ENCODE peak calls at places on chromosome 21, in seven cellular contexts. C is thoracic aorta, O is aorta, G is endothelial cell of umbilical vein, U is BE2C, D is colonic mucosa, X is spleen. E is an unnamed sample.

GRCh38 chr21:29696947-29697346 is 242.8 kb downstream of the GRIK1 start:
- DNase-seq in C (no peak), O (no peak), G (no peak), U (no peak), D (no peak), X (no peak), E (no peak)

GRCh38 chr21:42061866-42062542 is 9.1 kb upstream of the UMODL1 start:
- DNase-seq in C (no peak), O (no peak), G (no peak), U (no peak), D (no peak), X (peak; percentile 84), E (no peak)

GRCh38 chr21:22438428-22439086 is 1440.3 kb downstream of the NCAM2 start:
- DNase-seq in C (no peak), O (no peak), G (no peak), U (no peak), D (no peak), X (no peak), E (no peak)

GRCh38 chr21:44836666-44837471 is 19.0 kb upstream of the SUMO3 start:
- DNase-seq in C (no peak), O (no peak), G (no peak), U (no peak), D (no peak), X (peak; percentile 63), E (no peak)

GRCh38 chr21:14318598-14318997 is 64.3 kb downstream of the HSPA13 start:
- DNase-seq in C (no peak), O (no peak), G (no peak), U (no peak), D (no peak), X (no peak), E (no peak)

GRCh38 chr21:44736291-44737004 is 25.1 kb upstream of the TSPEAR start:
- DNase-seq in C (no peak), O (no peak), G (no peak), U (no peak), D (no peak), X (no peak), E (peak; percentile 62)

GRCh38 chr21:43819511-43820405 is 30.4 kb downstream of the RRP1 start:
- DNase-seq in C (no peak), O (no peak), G (no peak), U (no peak), D (no peak), X (peak; percentile 51), E (peak; percentile 39)

GRCh38 chr21:29321908-29322569 is 23.3 kb downstream of the BACH1 start:
- DNase-seq in C (no peak), O (no peak), G (no peak), U (no peak), D (no peak), X (no peak), E (no peak)

GRCh38 chr21:44702973-44703730 is 6.2 kb downstream of the KRTAP10-12 start:
- DNase-seq in C (no peak), O (no peak), G (no peak), U (no peak), D (peak; percentile 11), X (no peak), E (no peak)

GRCh38 chr21:26769613-26770188 is 75.5 kb downstream of the ADAMTS1 start:
- DNase-seq in C (no peak), O (no peak), G (peak; percentile 43), U (peak; percentile 15), D (no peak), X (no peak), E (no peak)

GRCh38 chr21:44686843-44687561 is 5.0 kb upstream of the KRTAP12-1 start:
- DNase-seq in C (no peak), O (no peak), G (no peak), U (no peak), D (no peak), X (no peak), E (no peak)

GRCh38 chr21:30257773-30258172 is 25.0 kb downstream of the KRTAP24-1 start:
- DNase-seq in C (no peak), O (no peak), G (no peak), U (no peak), D (peak; percentile 30), X (no peak), E (no peak)

GRCh38 chr21:15127437-15127836 is 62.6 kb upstream of the NRIP1 start:
- DNase-seq in C (no peak), O (no peak), G (no peak), U (no peak), D (no peak), X (no peak), E (no peak)

GRCh38 chr21:27761623-27762022 is 794.7 kb upstream of the ADAMTS5 start:
- DNase-seq in C (no peak), O (no peak), G (no peak), U (no peak), D (no peak), X (no peak), E (no peak)

GRCh38 chr21:39025198-39025597 is 158.1 kb downstream of the PSMG1 start:
- DNase-seq in C (no peak), O (no peak), G (no peak), U (no peak), D (no peak), X (no peak), E (no peak)

GRCh38 chr21:41918561-41919358 is 35.1 kb downstream of the C2CD2 start:
- DNase-seq in C (no peak), O (no peak), G (no peak), U (no peak), D (no peak), X (no peak), E (peak; percentile 29)

GRCh38 chr21:44535963-44536362 is 4.0 kb downstream of the KRTAP10-1 start:
- DNase-seq in C (no peak), O (no peak), G (no peak), U (no peak), D (no peak), X (no peak), E (peak; percentile 73)

DNA sequence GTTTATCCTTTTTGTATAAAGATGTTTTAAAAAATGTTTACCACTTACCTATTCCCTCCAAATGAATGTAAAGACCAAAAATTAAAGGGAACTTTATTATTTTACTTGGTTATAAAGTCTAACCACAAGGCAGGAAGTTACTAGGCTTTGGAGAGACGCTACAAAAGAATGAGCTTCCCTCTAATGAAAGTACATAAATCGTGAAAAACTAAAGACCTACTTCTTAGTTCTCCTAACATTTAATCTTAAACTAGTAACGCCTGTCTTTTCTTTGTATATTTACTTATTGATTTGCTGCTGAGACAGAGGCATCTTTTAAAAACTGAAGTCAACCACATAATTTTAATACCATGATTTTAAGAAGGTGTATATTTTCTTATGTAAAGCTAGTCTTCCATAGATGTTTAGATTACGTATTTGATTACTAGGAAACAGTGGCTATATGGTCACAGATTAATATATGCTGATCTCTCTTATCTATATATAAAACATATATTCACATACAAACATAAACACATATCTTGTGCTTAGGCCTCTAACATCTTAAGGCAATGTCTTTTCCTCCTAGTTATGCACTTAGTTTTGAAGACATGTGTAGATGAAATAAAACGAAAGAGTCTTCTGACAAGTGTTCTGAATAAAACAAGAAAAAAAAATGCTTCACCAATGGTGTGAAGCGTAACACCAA is 466.9 kb downstream of the USP25 start:
- DNase-seq in C (no peak), O (no peak), G (peak; percentile 80), U (no peak), D (no peak), X (no peak), E (no peak)
- H3K9me3 ChIP-seq in C (no peaks in the 10 kb centered on the region), O (peaks cover 2% of the 10 kb centered on the region), G (no peaks in the 10 kb centered on the region), U (no peaks in the 10 kb centered on the region), D (no peaks in the 10 kb centered on the region), X (no peaks in the 10 kb centered on the region), E (no peaks in the 10 kb centered on the region)

GRCh38 chr21:40844935-40845334 is 2.0 kb downstream of the DSCAM start:
- DNase-seq in C (no peak), O (no peak), G (no peak), U (no peak), D (no peak), X (no peak), E (no peak)

GRCh38 chr21:40842197-40842552 is 4.8 kb downstream of the DSCAM start:
- DNase-seq in C (no peak), O (no peak), G (no peak), U (no peak), D (no peak), X (no peak), E (no peak)

GRCh38 chr21:40840441-40840840 is 6.5 kb downstream of the DSCAM start:
- DNase-seq in C (no peak), O (no peak), G (no peak), U (no peak), D (no peak), X (no peak), E (no peak)

GRCh38 chr21:40839551-40839950 is 7.4 kb downstream of the DSCAM start:
- DNase-seq in C (no peak), O (no peak), G (no peak), U (no peak), D (no peak), X (no peak), E (no peak)

GRCh38 chr21:40841524-40842196 is 5.3 kb downstream of the DSCAM start:
- DNase-seq in C (no peak), O (peak; percentile 63), G (no peak), U (peak; percentile 12), D (no peak), X (peak; percentile 74), E (no peak)
- H3K4me3 ChIP-seq in C (peak overlapping the region; percentile 42), O (no peak overlapping the region), G (no peak overlapping the region), U (no peak overlapping the region), D (no peak overlapping the region), X (peak overlapping the region; percentile 48), E (no peak overlapping the region)

GRCh38 chr21:46036696-46037337 is 55.2 kb downstream of the COL6A1 start:
- DNase-seq in C (no peak), O (no peak), G (no peak), U (no peak), D (no peak), X (no peak), E (no peak)

GRCh38 chr21:46038871-46039397 is 57.4 kb downstream of the COL6A1 start:
- DNase-seq in C (peak; percentile 67), O (peak; percentile 86), G (peak; percentile 77), U (no peak), D (no peak), X (peak; percentile 85), E (peak; percentile 84)

GRCh38 chr21:46039891-46040660 is 57.8 kb upstream of the COL6A2 start:
- DNase-seq in C (no peak), O (no peak), G (no peak), U (no peak), D (no peak), X (no peak), E (no peak)

GRCh38 chr21:46037338-46038325 is 56.1 kb downstream of the COL6A1 start:
- DNase-seq in C (no peak), O (no peak), G (no peak), U (no peak), D (no peak), X (no peak), E (no peak)

DNA sequence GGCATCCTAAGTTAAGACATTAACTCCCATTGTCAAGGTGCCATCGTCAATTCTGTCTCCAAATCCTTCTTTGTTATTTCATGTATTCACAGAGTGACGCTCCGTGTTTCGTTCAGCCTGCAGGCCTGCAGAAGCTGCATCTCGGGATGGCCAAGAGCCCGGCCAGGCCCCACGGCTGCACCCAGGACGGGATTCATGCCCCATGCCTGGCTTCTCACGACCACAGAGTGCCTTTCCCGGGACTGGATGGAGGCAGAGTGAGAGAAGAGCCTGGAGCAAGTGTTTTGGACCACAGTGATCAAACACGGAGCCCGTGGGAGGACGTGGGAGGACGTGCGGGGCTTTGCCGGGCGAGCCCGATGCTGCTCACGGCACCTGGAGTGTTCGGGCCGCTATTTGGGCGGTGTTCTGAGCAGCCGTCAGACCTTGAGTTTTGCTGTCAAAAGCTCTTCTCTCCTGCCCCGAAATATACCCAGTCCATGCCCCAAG is 56.8 kb downstream of the COL6A1 start:
- DNase-seq in C (no peak), O (no peak), G (no peak), U (no peak), D (no peak), X (no peak), E (no peak)
- H3K9me3 ChIP-seq in C (no peaks in the 10 kb centered on the region), O (no peaks in the 10 kb centered on the region), G (no peaks in the 10 kb centered on the region), U (no peaks in the 10 kb centered on the region), D (no peaks in the 10 kb centered on the region), X (no peaks in the 10 kb centered on the region), E (no peaks in the 10 kb centered on the region)

GRCh38 chr21:23455676-23456075 is 2151.6 kb downstream of the MRPL39 start:
- DNase-seq in C (no peak), O (no peak), G (no peak), U (no peak), D (no peak), X (no peak), E (no peak)
- H3K4me3 ChIP-seq in C (no peak overlapping the region), O (no peak overlapping the region), G (no peak overlapping the region), U (no peak overlapping the region), D (no peak overlapping the region), X (no peak overlapping the region), E (no peak overlapping the region)

E was measured in suprapubic skin.